ENCODE peak calls at places on chromosomes 6 and 20, in five cellular contexts. One of them, this sample, is unnamed.

GRCh38 chr6:104955491-104955890 is 1.4 kb upstream of the LIN28B start:
- DNase-seq in heart right ventricle: no peak
- DNase-seq in psoas muscle: no peak
- DNase-seq in kidney: no peak
- DNase-seq in GM06990: no peak
- DNase-seq in this sample: no peak

GRCh38 chr6:89797317-89797716 is 22.3 kb downstream of the MDN1 start:
- DNase-seq in psoas muscle: peak
- DNase-seq in heart right ventricle: no peak
- DNase-seq in kidney: no peak
- DNase-seq in GM06990: no peak
- DNase-seq in this sample: no peak

GRCh38 chr6:161411265-161411944 is 137.5 kb upstream of the AGPAT4 start:
- DNase-seq in psoas muscle: no peak
- DNase-seq in kidney: no peak
- DNase-seq in GM06990: no peak
- DNase-seq in heart right ventricle: no peak
- DNase-seq in this sample: no peak

GRCh38 chr6:166952567-166953464 is 3.5 kb downstream of the RNASET2 start:
- DNase-seq in psoas muscle: no peak
- DNase-seq in kidney: no peak
- DNase-seq in GM06990: no peak
- DNase-seq in heart right ventricle: no peak
- DNase-seq in this sample: no peak

GRCh38 chr6:142152731-142153130 is 5.7 kb downstream of the VTA1 start:
- DNase-seq in kidney: no peak
- DNase-seq in heart right ventricle: no peak
- DNase-seq in GM06990: no peak
- DNase-seq in psoas muscle: no peak
- DNase-seq in this sample: no peak

GRCh38 chr6:7769702-7770101 is 43.8 kb downstream of the BMP6 start:
- DNase-seq in GM06990: no peak
- DNase-seq in heart right ventricle: no peak
- DNase-seq in psoas muscle: no peak
- DNase-seq in kidney: no peak
- DNase-seq in this sample: no peak

GRCh38 chr6:36301085-36301658 is 31.3 kb downstream of the PNPLA1 start:
- DNase-seq in heart right ventricle: no peak
- DNase-seq in GM06990: no peak
- DNase-seq in kidney: peak
- DNase-seq in psoas muscle: no peak
- DNase-seq in this sample: no peak

GRCh38 chr6:158752613-158753012 is 66.6 kb downstream of the EZR start:
- DNase-seq in kidney: no peak
- DNase-seq in psoas muscle: no peak
- DNase-seq in GM06990: no peak
- DNase-seq in heart right ventricle: peak
- DNase-seq in this sample: no peak

GRCh38 chr6:104710543-104711335 is 149.0 kb downstream of the HACE1 start:
- DNase-seq in heart right ventricle: no peak
- DNase-seq in psoas muscle: no peak
- DNase-seq in GM06990: no peak
- DNase-seq in kidney: no peak
- DNase-seq in this sample: no peak

GRCh38 chr20:55135923-55136322 is 660.5 kb downstream of the DOK5 start:
- DNase-seq in GM06990: no peak
- DNase-seq in heart right ventricle: no peak
- DNase-seq in kidney: no peak
- DNase-seq in psoas muscle: no peak
- DNase-seq in this sample: no peak

GRCh38 chr20:10250902-10251301 is 32.3 kb downstream of the SNAP25 start:
- DNase-seq in kidney: no peak
- DNase-seq in psoas muscle: no peak
- DNase-seq in GM06990: no peak
- DNase-seq in heart right ventricle: no peak
- DNase-seq in this sample: no peak

GRCh38 chr6:115891111-115891669 is 169.5 kb downstream of the FRK start:
- DNase-seq in psoas muscle: no peak
- DNase-seq in heart right ventricle: no peak
- DNase-seq in kidney: no peak
- DNase-seq in GM06990: no peak
- DNase-seq in this sample: no peak

GRCh38 chr6:144190593-144190992 is 40.3 kb downstream of the STX11 start:
- DNase-seq in heart right ventricle: peak
- DNase-seq in GM06990: no peak
- DNase-seq in psoas muscle: peak
- DNase-seq in kidney: peak
- DNase-seq in this sample: no peak

GRCh38 chr6:121549741-121550140 is 114.3 kb downstream of the GJA1 start:
- DNase-seq in heart right ventricle: no peak
- DNase-seq in kidney: no peak
- DNase-seq in GM06990: no peak
- DNase-seq in psoas muscle: no peak
- DNase-seq in this sample: no peak

GRCh38 chr20:18773566-18773965 is 40.0 kb upstream of the SCP2D1 start:
- DNase-seq in kidney: no peak
- DNase-seq in heart right ventricle: no peak
- DNase-seq in psoas muscle: no peak
- DNase-seq in GM06990: no peak
- DNase-seq in this sample: no peak

GRCh38 chr6:111761783-111762312 is 111.4 kb downstream of the FYN start:
- DNase-seq in GM06990: no peak
- DNase-seq in heart right ventricle: no peak
- DNase-seq in kidney: no peak
- DNase-seq in psoas muscle: no peak
- DNase-seq in this sample: no peak

GRCh38 chr20:57772349-57772964 is 62.6 kb upstream of the PMEPA1 start:
- DNase-seq in psoas muscle: no peak
- DNase-seq in GM06990: no peak
- DNase-seq in kidney: no peak
- DNase-seq in heart right ventricle: no peak
- DNase-seq in this sample: no peak

GRCh38 chr6:195861-196360 is 96.4 kb upstream of the DUSP22 start:
- DNase-seq in heart right ventricle: peak
- DNase-seq in kidney: no peak
- DNase-seq in psoas muscle: no peak
- DNase-seq in GM06990: no peak
- DNase-seq in this sample: no peak

GRCh38 chr20:11716239-11716944 is 201.3 kb upstream of the BTBD3 start:
- DNase-seq in GM06990: no peak
- DNase-seq in kidney: no peak
- DNase-seq in heart right ventricle: no peak
- DNase-seq in psoas muscle: no peak
- DNase-seq in this sample: no peak

GRCh38 chr20:59403261-59403961 is 103.0 kb downstream of the EDN3 start:
- DNase-seq in heart right ventricle: peak
- DNase-seq in GM06990: peak
- DNase-seq in psoas muscle: peak
- DNase-seq in kidney: no peak
- DNase-seq in this sample: peak
- TF ChIP-seq CTCF in heart right ventricle: peak
- TF ChIP-seq CTCF in GM06990: peak
- TF ChIP-seq CTCF in psoas muscle: peak
- TF ChIP-seq CTCF in kidney: peak
- TF ChIP-seq CTCF in this sample: peak

DNA sequence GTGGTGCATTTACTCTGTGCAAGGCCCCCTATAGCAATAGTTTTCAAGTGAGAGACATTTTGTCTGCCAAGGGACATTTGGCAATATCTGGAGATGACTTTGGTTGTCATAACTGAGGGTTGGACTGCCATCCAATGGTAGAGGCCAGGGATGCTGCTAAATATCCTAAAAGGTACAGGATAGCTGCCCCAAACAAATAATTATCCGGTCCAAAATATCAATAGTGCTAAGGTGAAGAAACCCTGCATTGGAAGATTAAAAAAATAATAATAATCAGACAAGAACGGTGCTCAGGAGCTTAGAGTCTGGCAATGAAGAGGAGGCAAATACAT is 11.3 kb upstream of the FILIP1 start:
- DNase-seq in GM06990: no peak
- DNase-seq in kidney: no peak
- DNase-seq in heart right ventricle: peak
- DNase-seq in psoas muscle: no peak
- DNase-seq in this sample: no peak
- TF ChIP-seq CTCF in GM06990: peak
- TF ChIP-seq CTCF in kidney: no peak
- TF ChIP-seq CTCF in heart right ventricle: peak
- TF ChIP-seq CTCF in psoas muscle: peak
- TF ChIP-seq CTCF in this sample: peak

DNA sequence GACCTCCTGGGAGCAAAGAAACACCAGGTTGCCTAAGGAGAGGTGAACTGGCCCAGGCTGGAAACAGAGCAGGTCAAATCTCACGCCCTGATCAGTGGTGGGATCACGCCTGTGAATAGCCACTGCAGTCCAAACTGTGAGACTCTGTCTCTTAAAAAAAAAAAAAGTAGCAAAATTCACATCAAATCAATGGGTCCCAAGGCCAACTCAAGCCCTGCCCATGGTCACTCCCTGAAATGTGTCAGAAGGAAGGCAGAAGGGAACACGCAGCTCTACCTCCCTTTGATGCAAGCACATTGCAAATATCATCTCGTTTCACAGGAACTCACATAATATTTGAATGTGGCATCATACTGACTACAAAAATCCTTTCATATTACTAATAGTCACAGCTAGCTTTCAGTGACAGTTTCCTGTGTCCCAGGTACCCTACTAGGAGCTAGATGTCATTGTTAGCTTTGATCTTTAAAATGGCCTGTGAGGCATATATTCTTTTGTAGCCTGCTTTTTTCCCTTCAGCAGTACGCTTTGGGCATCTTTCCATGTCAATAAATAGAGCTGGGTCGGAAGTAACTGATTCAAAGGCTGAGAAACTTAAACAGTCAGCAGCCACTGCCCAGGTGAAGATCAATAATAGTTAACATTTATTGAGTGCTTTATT is 14.4 kb upstream of the TTPAL start:
- DNase-seq in GM06990: no peak
- DNase-seq in psoas muscle: no peak
- DNase-seq in heart right ventricle: no peak
- DNase-seq in kidney: no peak
- DNase-seq in this sample: no peak
- TF ChIP-seq CTCF in GM06990: no peak
- TF ChIP-seq CTCF in psoas muscle: no peak
- TF ChIP-seq CTCF in heart right ventricle: no peak
- TF ChIP-seq CTCF in kidney: no peak
- TF ChIP-seq CTCF in this sample: no peak

DNA sequence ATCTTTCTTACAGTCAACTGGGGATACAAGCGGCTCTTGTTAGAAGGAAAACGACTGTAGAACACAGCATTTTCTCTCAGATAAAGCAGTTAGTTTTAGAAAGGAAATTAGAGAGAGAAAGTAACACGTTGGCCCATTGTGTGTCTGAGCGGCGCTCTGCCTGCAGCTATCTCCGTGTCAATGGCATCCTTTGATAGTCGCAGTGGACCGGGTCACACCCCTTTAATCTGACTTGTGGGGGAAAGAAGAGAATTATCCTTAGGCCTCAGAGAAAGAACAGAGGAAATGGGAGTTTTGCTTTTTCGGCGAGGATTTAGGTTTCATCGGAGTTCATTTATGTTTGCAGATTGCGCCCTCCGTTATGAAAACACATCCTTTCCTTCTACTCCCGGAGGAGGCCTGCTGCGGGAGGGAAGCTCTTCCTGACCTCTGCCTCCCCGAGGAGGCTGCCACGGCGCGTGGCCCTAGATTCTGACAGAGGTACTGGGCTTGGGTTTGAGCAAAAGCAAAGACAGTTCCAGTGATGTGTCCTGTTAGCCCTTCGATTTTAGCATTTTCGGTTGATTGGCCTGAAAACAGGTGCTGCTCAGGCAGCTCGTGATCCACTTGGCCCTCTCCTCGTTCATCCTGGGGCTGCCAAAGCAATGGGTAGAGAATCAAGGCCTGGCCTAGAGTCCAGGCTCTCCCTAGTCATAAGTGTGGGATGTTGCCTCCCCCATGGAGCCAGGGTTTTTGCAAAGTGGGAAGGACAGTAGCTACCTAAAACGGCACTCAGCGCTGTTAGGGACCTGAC is 74.9 kb downstream of the ZDHHC14 start:
- DNase-seq in heart right ventricle: no peak
- DNase-seq in GM06990: no peak
- DNase-seq in kidney: no peak
- DNase-seq in psoas muscle: no peak
- DNase-seq in this sample: no peak
- TF ChIP-seq CTCF in heart right ventricle: no peak
- TF ChIP-seq CTCF in GM06990: no peak
- TF ChIP-seq CTCF in kidney: no peak
- TF ChIP-seq CTCF in psoas muscle: no peak
- TF ChIP-seq CTCF in this sample: no peak

GRCh38 chr6:48449002-48449401 is 338.0 kb upstream of the PTCHD4 start:
- DNase-seq in psoas muscle: no peak
- DNase-seq in heart right ventricle: no peak
- DNase-seq in GM06990: no peak
- DNase-seq in kidney: no peak
- DNase-seq in this sample: no peak
- TF ChIP-seq CTCF in psoas muscle: no peak
- TF ChIP-seq CTCF in heart right ventricle: no peak
- TF ChIP-seq CTCF in GM06990: no peak
- TF ChIP-seq CTCF in kidney: no peak
- TF ChIP-seq CTCF in this sample: no peak

GRCh38 chr6:26205625-26206574 is 118.7 kb downstream of the HFE start:
- DNase-seq in GM06990: no peak
- DNase-seq in heart right ventricle: no peak
- DNase-seq in psoas muscle: no peak
- DNase-seq in kidney: no peak
- DNase-seq in this sample: no peak

GRCh38 chr6:26202201-26202611 is 115.0 kb downstream of the HFE start:
- DNase-seq in psoas muscle: no peak
- DNase-seq in kidney: no peak
- DNase-seq in GM06990: no peak
- DNase-seq in heart right ventricle: no peak
- DNase-seq in this sample: no peak

GRCh38 chr6:26202811-26203583 is 115.8 kb downstream of the HFE start:
- DNase-seq in kidney: no peak
- DNase-seq in GM06990: no peak
- DNase-seq in psoas muscle: no peak
- DNase-seq in heart right ventricle: no peak
- DNase-seq in this sample: no peak

GRCh38 chr6:26205161-26205624 is 118.0 kb downstream of the HFE start:
- DNase-seq in psoas muscle: peak
- DNase-seq in GM06990: peak
- DNase-seq in kidney: peak
- DNase-seq in heart right ventricle: peak
- DNase-seq in this sample: peak

GRCh38 chr6:26204332-26205160 is 117.3 kb downstream of the HFE start:
- DNase-seq in GM06990: peak
- DNase-seq in kidney: peak
- DNase-seq in psoas muscle: peak
- DNase-seq in heart right ventricle: peak
- DNase-seq in this sample: peak
- TF ChIP-seq CTCF in GM06990: peak
- TF ChIP-seq CTCF in kidney: peak
- TF ChIP-seq CTCF in psoas muscle: peak
- TF ChIP-seq CTCF in heart right ventricle: peak
- TF ChIP-seq CTCF in this sample: peak

GRCh38 chr6:153553627-153554026 is 422.5 kb upstream of the RGS17 start:
- DNase-seq in GM06990: no peak
- DNase-seq in kidney: no peak
- DNase-seq in heart right ventricle: no peak
- DNase-seq in psoas muscle: no peak
- DNase-seq in this sample: no peak
- TF ChIP-seq CTCF in GM06990: peak
- TF ChIP-seq CTCF in kidney: no peak
- TF ChIP-seq CTCF in heart right ventricle: peak
- TF ChIP-seq CTCF in psoas muscle: no peak
- TF ChIP-seq CTCF in this sample: no peak

This sample was measured in heart left ventricle.